ENCODE peak calls at places on chromosomes 3 and 15, in seven cellular contexts. F, K, V, P, E, X and W are unnamed samples.

GRCh38 chr15:57861039-57861638 is 154.6 kb downstream of the POLR2M start:
- DNase-seq in K (peak; percentile 71), E (no peak), X (no peak), V (peak; percentile 76), P (peak; percentile 40), F (peak; percentile 28), W (peak; percentile 46)

GRCh38 chr15:34837246-34838016 is 42.1 kb upstream of the ACTC1 start:
- DNase-seq in X (no peak), F (no peak), K (no peak), P (no peak), V (no peak), E (no peak), W (no peak)

GRCh38 chr3:50534721-50535330 is 31.4 kb upstream of the CACNA2D2 start:
- DNase-seq in X (no peak), P (no peak), E (no peak), K (no peak), F (no peak), V (no peak), W (no peak)

GRCh38 chr3:166071-166470 is 30.5 kb upstream of the CHL1 start:
- DNase-seq in X (no peak), P (no peak), V (no peak), F (no peak), K (no peak), E (no peak), W (no peak)

GRCh38 chr3:57999423-58000115 is 8.7 kb upstream of the FLNB start:
- DNase-seq in K (no peak), E (no peak), P (no peak), X (no peak), V (no peak), F (no peak), W (no peak)

GRCh38 chr3:80338366-80338765 is 570.6 kb upstream of the ROBO1 start:
- DNase-seq in E (no peak), F (no peak), K (no peak), X (no peak), P (no peak), V (no peak), W (no peak)

GRCh38 chr15:101014921-101015841 is 96.0 kb downstream of the LRRK1 start:
- DNase-seq in F (peak; percentile 72), E (peak; percentile 13), V (peak; percentile 91), P (peak; percentile 78), K (peak; percentile 76), X (peak; percentile 75), W (peak; percentile 75)

GRCh38 chr3:167318306-167318705 is 61.8 kb downstream of the ZBBX start:
- DNase-seq in F (no peak), V (no peak), E (no peak), X (no peak), K (no peak), P (no peak), W (no peak)

GRCh38 chr3:97942801-97943546 is 29.3 kb downstream of the RIOX2 start:
- DNase-seq in E (no peak), F (no peak), P (no peak), V (no peak), K (no peak), X (no peak), W (no peak)

GRCh38 chr3:8201886-8202285 is 299.7 kb upstream of the LMCD1 start:
- DNase-seq in V (no peak), X (no peak), E (no peak), F (no peak), K (no peak), P (no peak), W (no peak)

GRCh38 chr15:99925661-99926461 is 192.6 kb upstream of the LYSMD4 start:
- DNase-seq in X (peak; percentile 62), E (no peak), V (peak; percentile 65), F (peak; percentile 76), P (peak; percentile 78), K (peak; percentile 51), W (peak; percentile 80)

GRCh38 chr15:99165956-99166689 is 61.2 kb downstream of the SYNM start:
- DNase-seq in K (no peak), X (no peak), F (no peak), P (no peak), V (no peak), E (no peak), W (no peak)

GRCh38 chr3:151923901-151924300 is 50.5 kb downstream of the SUCNR1 start:
- DNase-seq in F (no peak), V (no peak), X (no peak), E (no peak), K (no peak), P (no peak), W (no peak)

GRCh38 chr3:76132154-76132470 is 346.8 kb upstream of the ZNF717 start:
- DNase-seq in F (no peak), E (no peak), P (no peak), X (no peak), V (no peak), K (no peak), W (no peak)

GRCh38 chr3:188124184-188124583 is 29.8 kb upstream of the LPP start:
- DNase-seq in F (no peak), E (no peak), V (no peak), P (no peak), X (no peak), K (no peak), W (no peak)

GRCh38 chr3:10792208-10792607 is 23.8 kb upstream of the SLC6A11 start:
- DNase-seq in K (no peak), X (no peak), P (no peak), F (no peak), E (no peak), V (no peak), W (no peak)

GRCh38 chr3:179560791-179561190 is 1.9 kb upstream of the ACTL6A start:
- DNase-seq in V (no peak), F (no peak), E (no peak), K (no peak), X (no peak), P (no peak), W (no peak)

GRCh38 chr3:25047058-25047457 is 381.0 kb upstream of the RARB start:
- DNase-seq in K (no peak), X (no peak), P (no peak), F (no peak), E (no peak), V (no peak), W (no peak)

GRCh38 chr15:31267161-31268107 is 59.2 kb upstream of the KLF13 start:
- DNase-seq in F (no peak), V (no peak), P (peak; percentile 10), K (no peak), E (no peak), X (peak; percentile 11), W (peak; percentile 20)

GRCh38 chr15:80107204-80107603 is 45.6 kb upstream of the FAH start:
- DNase-seq in E (no peak), X (no peak), K (no peak), F (no peak), P (no peak), V (no peak), W (no peak)

GRCh38 chr15:80109388-80109787 is 43.4 kb upstream of the FAH start:
- DNase-seq in E (no peak), P (no peak), X (no peak), V (no peak), K (no peak), F (no peak), W (no peak)

GRCh38 chr15:80107774-80108173 is 45.0 kb upstream of the FAH start:
- DNase-seq in F (no peak), V (peak; percentile 11), X (no peak), E (no peak), K (no peak), P (no peak), W (no peak)

GRCh38 chr15:80115021-80115420 is 37.8 kb upstream of the FAH start:
- DNase-seq in V (no peak), F (no peak), K (no peak), E (no peak), X (no peak), P (no peak), W (no peak)

GRCh38 chr15:80110920-80111319 is 41.9 kb upstream of the FAH start:
- DNase-seq in E (no peak), P (no peak), K (no peak), X (no peak), F (no peak), V (no peak), W (no peak)
- TF ChIP-seq CTCF in E (no peak), P (no peak), K (no peak), X (no peak), F (no peak), V (no peak), W (no peak)

GRCh38 chr3:138950701-138951100 is 3.7 kb downstream of the FOXL2NB start:
- DNase-seq in E (no peak), P (no peak), K (no peak), F (no peak), X (no peak), V (no peak), W (no peak)

GRCh38 chr3:138948371-138949001 is 1.5 kb downstream of the FOXL2NB start:
- DNase-seq in E (no peak), P (no peak), F (no peak), K (no peak), X (no peak), V (peak; percentile 71), W (no peak)

GRCh38 chr3:138950006-138950644 is 3.1 kb downstream of the FOXL2NB start:
- DNase-seq in F (peak; percentile 17), X (no peak), P (no peak), K (peak; percentile 70), E (no peak), V (peak; percentile 73), W (no peak)

GRCh38 chr3:138949002-138949418 is 2.0 kb downstream of the FOXL2NB start:
- DNase-seq in E (no peak), V (peak; percentile 94), K (no peak), P (no peak), X (no peak), F (no peak), W (no peak)

GRCh38 chr3:138949445-138950005 is 2.5 kb downstream of the FOXL2NB start:
- DNase-seq in F (no peak), X (no peak), V (no peak), E (no peak), K (no peak), P (no peak), W (no peak)
- H3K4me3 ChIP-seq in F (no peak overlapping the region), X (peak overlapping the region; percentile 61), V (peak overlapping the region; percentile 73), E (peak overlapping the region; percentile 41), K (peak overlapping the region; percentile 31), P (peak overlapping the region; percentile 43), W (peak overlapping the region; percentile 19)

GRCh38 chr3:63966007-63966406 is 53.8 kb upstream of the SCAANT1 start:
- DNase-seq in X (no peak), P (no peak), K (no peak), V (no peak), E (no peak), F (no peak), W (no peak)
- H3K4me1 ChIP-seq in X (peaks cover 62% of the 10 kb centered on the region), P (peaks cover 12% of the 10 kb centered on the region), K (peaks cover 43% of the 10 kb centered on the region), V (peaks cover 51% of the 10 kb centered on the region), E (peaks cover 67% of the 10 kb centered on the region), F (peaks cover 79% of the 10 kb centered on the region), W (peaks cover 19% of the 10 kb centered on the region)

GRCh38 chr3:100796556-100796955 is 87.3 kb downstream of the TFG start:
- DNase-seq in P (no peak), K (peak; percentile 9), V (peak; percentile 53), F (no peak), E (no peak), X (no peak), W (no peak)
- TF ChIP-seq CTCF in P (peak; percentile 18), K (peak; percentile 46), V (peak; percentile 57), F (no peak), E (peak; percentile 32), X (peak; percentile 51), W (no peak)

GRCh38 chr15:66502491-66502890 is 2.2 kb downstream of the RPL4 start:
- DNase-seq in E (no peak), P (no peak), K (no peak), F (no peak), X (no peak), V (no peak), W (no peak)
- H3K4me3 ChIP-seq in E (no peak overlapping the region), P (peak overlapping the region; percentile 88), K (peak overlapping the region; percentile 93), F (no peak overlapping the region), X (no peak overlapping the region), V (peak overlapping the region; percentile 100), W (no peak overlapping the region)